ENCODE peak calls at places on chromosomes 12 and 14, in seven cellular contexts. B is EL, T is brain microvascular endothelial cell, F is Caco-2, U is fibroblast of mammary gland, J is kidney, H is IMR-90. Y is an unnamed sample.

GRCh38 chr12:111269688-111270087 is 99.2 kb downstream of the PHETA1 start:
- DNase-seq in B (no peak), T (no peak), F (no peak), U (no peak), J (no peak), H (no peak), Y (no peak)

GRCh38 chr12:14057895-14058294 is 76.5 kb upstream of the GRIN2B start:
- DNase-seq in B (no peak), T (no peak), F (no peak), U (no peak), J (no peak), H (no peak), Y (no peak)

GRCh38 chr14:85421166-85421877 is 108.6 kb upstream of the FLRT2 start:
- DNase-seq in B (peak; percentile 87), T (peak; percentile 66), F (peak; percentile 34), U (peak; percentile 83), J (no peak), H (peak; percentile 83), Y (peak; percentile 91)

GRCh38 chr14:20516921-20517320 is 11.6 kb downstream of the RNASE10 start:
- DNase-seq in B (peak; percentile 40), T (peak; percentile 72), F (no peak), U (peak; percentile 89), J (no peak), H (peak; percentile 89), Y (peak; percentile 70)

GRCh38 chr12:26017484-26018211 is 59.2 kb downstream of the RASSF8 start:
- DNase-seq in B (peak; percentile 50), T (no peak), F (peak; percentile 52), U (peak; percentile 53), J (no peak), H (peak; percentile 36), Y (peak; percentile 54)

GRCh38 chr14:97485172-97485571 is 688.0 kb downstream of the VRK1 start:
- DNase-seq in B (no peak), T (no peak), F (no peak), U (no peak), J (no peak), H (no peak), Y (no peak)

GRCh38 chr12:52585951-52586350 is 12.3 kb upstream of the KRT74 start:
- DNase-seq in B (no peak), T (no peak), F (peak; percentile 19), U (no peak), J (peak; percentile 51), H (no peak), Y (no peak)

GRCh38 chr12:19778822-19779221 is 339.5 kb downstream of the AEBP2 start:
- DNase-seq in B (no peak), T (no peak), F (no peak), U (no peak), J (no peak), H (no peak), Y (peak; percentile 34)

GRCh38 chr12:49998453-49998852 is 25.7 kb downstream of the AQP6 start:
- DNase-seq in B (no peak), T (no peak), F (no peak), U (no peak), J (no peak), H (no peak), Y (no peak)

GRCh38 chr14:106417224-106418049 is 891.1 kb downstream of the TMEM121 start:
- DNase-seq in B (peak; percentile 5), T (no peak), F (peak; percentile 54), U (peak; percentile 36), J (peak; percentile 73), H (no peak), Y (no peak)

GRCh38 chr12:45713108-45713507 is 16.4 kb upstream of the ARID2 start:
- DNase-seq in B (peak; percentile 17), T (no peak), F (no peak), U (peak; percentile 63), J (no peak), H (peak; percentile 51), Y (peak; percentile 15)

GRCh38 chr12:27284751-27285150 is 40.7 kb downstream of the STK38L start:
- DNase-seq in B (peak; percentile 63), T (peak; percentile 84), F (no peak), U (peak; percentile 89), J (no peak), H (peak; percentile 85), Y (peak; percentile 67)

GRCh38 chr12:130300090-130300489 is 37.6 kb upstream of the PIWIL1 start:
- DNase-seq in B (no peak), T (no peak), F (no peak), U (no peak), J (no peak), H (no peak), Y (no peak)

GRCh38 chr12:44972746-44973421 is 78.0 kb downstream of the DBX2 start:
- DNase-seq in B (peak; percentile 8), T (no peak), F (peak; percentile 42), U (peak; percentile 31), J (no peak), H (no peak), Y (peak; percentile 14)

GRCh38 chr14:73913256-73913655 is 26.6 kb downstream of the ZNF410 start:
- DNase-seq in B (no peak), T (peak; percentile 43), F (no peak), U (no peak), J (no peak), H (peak; percentile 77), Y (peak; percentile 65)

GRCh38 chr14:101187816-101188570 is 284.5 kb upstream of the RTL1 start:
- DNase-seq in B (no peak), T (no peak), F (no peak), U (no peak), J (peak; percentile 55), H (no peak), Y (no peak)